ENCODE peak calls at places on chromosomes 3 and 15, in four cellular contexts. One of them, this sample, is unnamed.

GRCh38 chr3:43723121-43723734 is 32.5 kb downstream of the ABHD5 start:
- DNase-seq in Ammon's horn: no peak
- DNase-seq in CD8-positive, alpha-beta T cell: no peak
- DNase-seq in activated CD4-positive, alpha-beta T cell treated with anti-CD3 and anti-CD28 coated beads for 48 hours: no peak
- DNase-seq in this sample: no peak

GRCh38 chr15:55116636-55117035 is 80.1 kb downstream of the RSL24D1 start:
- DNase-seq in activated CD4-positive, alpha-beta T cell treated with anti-CD3 and anti-CD28 coated beads for 48 hours: no peak
- DNase-seq in CD8-positive, alpha-beta T cell: no peak
- DNase-seq in Ammon's horn: no peak
- DNase-seq in this sample: no peak

GRCh38 chr3:61725851-61726333 is 164.5 kb downstream of the PTPRG start:
- DNase-seq in Ammon's horn: no peak
- DNase-seq in activated CD4-positive, alpha-beta T cell treated with anti-CD3 and anti-CD28 coated beads for 48 hours: no peak
- DNase-seq in CD8-positive, alpha-beta T cell: no peak
- DNase-seq in this sample: peak

GRCh38 chr15:68210821-68211655 is 5.9 kb upstream of the CALML4 start:
- DNase-seq in Ammon's horn: peak
- DNase-seq in activated CD4-positive, alpha-beta T cell treated with anti-CD3 and anti-CD28 coated beads for 48 hours: peak
- DNase-seq in CD8-positive, alpha-beta T cell: peak
- DNase-seq in this sample: peak

GRCh38 chr3:137767146-137768020 is 3.3 kb downstream of the SOX14 start:
- DNase-seq in CD8-positive, alpha-beta T cell: no peak
- DNase-seq in activated CD4-positive, alpha-beta T cell treated with anti-CD3 and anti-CD28 coated beads for 48 hours: peak
- DNase-seq in Ammon's horn: no peak
- DNase-seq in this sample: no peak

GRCh38 chr15:89057506-89058133 is 30.6 kb upstream of the ABHD2 start:
- DNase-seq in Ammon's horn: peak
- DNase-seq in CD8-positive, alpha-beta T cell: peak
- DNase-seq in activated CD4-positive, alpha-beta T cell treated with anti-CD3 and anti-CD28 coated beads for 48 hours: peak
- DNase-seq in this sample: peak

GRCh38 chr3:196502775-196503181 is 790 bp downstream of the RNF168 start:
- DNase-seq in CD8-positive, alpha-beta T cell: peak
- DNase-seq in activated CD4-positive, alpha-beta T cell treated with anti-CD3 and anti-CD28 coated beads for 48 hours: peak
- DNase-seq in Ammon's horn: peak
- DNase-seq in this sample: peak

GRCh38 chr3:55904716-55905115 is 417.6 kb upstream of the WNT5A start:
- DNase-seq in Ammon's horn: no peak
- DNase-seq in activated CD4-positive, alpha-beta T cell treated with anti-CD3 and anti-CD28 coated beads for 48 hours: no peak
- DNase-seq in CD8-positive, alpha-beta T cell: no peak
- DNase-seq in this sample: no peak

GRCh38 chr3:55951371-55951770 is 464.3 kb upstream of the WNT5A start:
- DNase-seq in activated CD4-positive, alpha-beta T cell treated with anti-CD3 and anti-CD28 coated beads for 48 hours: no peak
- DNase-seq in CD8-positive, alpha-beta T cell: no peak
- DNase-seq in Ammon's horn: no peak
- DNase-seq in this sample: no peak

This sample was measured in H4.